ENCODE peak calls at places on chromosomes 1 and 21, in ten cellular contexts. C, H, R, N, G, M, L, P, D and T are unnamed samples.

GRCh38 chr21:34086887-34087306 is 13.5 kb downstream of the MRPS6 start:
- DNase-seq in M (no peak), N (no peak), G (no peak), R (no peak), D (no peak), H (no peak), L (no peak), P (no peak), C (no peak), T (no peak)

GRCh38 chr1:7526867-7527732 is 244.0 kb upstream of the VAMP3 start:
- DNase-seq in D (no peak), G (no peak), P (no peak), H (no peak), L (no peak), C (no peak), N (peak), R (no peak), M (peak), T (no peak)

GRCh38 chr1:55695151-55695550 is 480.0 kb upstream of the USP24 start:
- DNase-seq in H (no peak), R (no peak), G (no peak), L (no peak), C (no peak), M (peak), N (peak), D (no peak), P (no peak), T (no peak)

GRCh38 chr1:25874635-25875153 is 814 bp downstream of the PAQR7 start:
- DNase-seq in G (no peak), C (no peak), P (no peak), L (no peak), D (no peak), R (no peak), N (no peak), H (no peak), M (no peak), T (no peak)

GRCh38 chr1:228429007-228429406 is 12.3 kb upstream of the TRIM17 start:
- DNase-seq in G (no peak), M (no peak), N (no peak), P (no peak), H (no peak), C (no peak), L (no peak), D (no peak), R (no peak), T (no peak)

GRCh38 chr1:110462964-110463363 is 12.0 kb downstream of the PROK1 start:
- DNase-seq in G (no peak), R (no peak), D (no peak), P (no peak), M (no peak), H (no peak), L (no peak), C (no peak), N (no peak), T (no peak)

GRCh38 chr1:33418811-33419210 is 12.1 kb downstream of the PHC2 start:
- DNase-seq in D (no peak), G (no peak), C (no peak), M (no peak), P (no peak), H (no peak), R (no peak), L (no peak), N (no peak), T (no peak)

GRCh38 chr1:184419734-184420161 is 32.9 kb downstream of the C1orf21 start:
- DNase-seq in G (no peak), H (peak), C (no peak), R (peak), M (no peak), L (no peak), D (peak), N (no peak), P (no peak), T (no peak)

GRCh38 chr1:152047607-152047953 is 10.8 kb upstream of the S100A11 start:
- DNase-seq in N (no peak), R (peak), C (no peak), L (peak), D (no peak), P (no peak), G (peak), M (peak), H (no peak), T (peak)

GRCh38 chr1:236858203-236858602 is 63.1 kb downstream of the MTR start:
- DNase-seq in D (no peak), H (no peak), C (no peak), N (no peak), G (no peak), R (no peak), P (no peak), M (no peak), L (no peak), T (no peak)

GRCh38 chr1:100038401-100039306 is 68.9 kb downstream of the SLC35A3 start:
- DNase-seq in M (peak), L (peak), R (peak), G (peak), H (peak), D (peak), P (no peak), C (no peak), N (peak), T (no peak)

GRCh38 chr1:204089044-204089751 is 16.3 kb downstream of the SOX13 start:
- DNase-seq in H (peak), P (no peak), L (no peak), C (no peak), N (peak), R (peak), D (no peak), M (no peak), G (no peak), T (peak)

GRCh38 chr1:37265786-37266667 is 208.4 kb upstream of the ZC3H12A start:
- DNase-seq in N (no peak), M (no peak), R (no peak), G (no peak), P (no peak), H (no peak), L (no peak), C (no peak), D (no peak), T (no peak)

GRCh38 chr1:57206038-57206437 is 217.8 kb downstream of the DAB1 start:
- DNase-seq in P (peak), N (no peak), C (no peak), G (no peak), R (no peak), H (no peak), D (no peak), M (peak), L (no peak), T (no peak)

GRCh38 chr1:205991237-205991636 is 12.0 kb downstream of the RAB7B start:
- DNase-seq in R (no peak), D (no peak), G (no peak), N (peak), P (no peak), C (no peak), L (no peak), H (peak), M (peak), T (no peak)

GRCh38 chr1:226444901-226445300 is 37.0 kb upstream of the PARP1 start:
- DNase-seq in C (no peak), G (no peak), P (no peak), M (no peak), H (no peak), R (no peak), N (no peak), D (no peak), L (peak), T (no peak)

GRCh38 chr1:156942176-156942575 is 21.7 kb downstream of the LRRC71 start:
- DNase-seq in N (no peak), D (no peak), M (no peak), G (no peak), L (no peak), R (no peak), P (no peak), C (no peak), H (no peak), T (no peak)

GRCh38 chr1:198788561-198789064 is 149.8 kb downstream of the PTPRC start:
- DNase-seq in G (no peak), H (peak), R (peak), C (no peak), M (peak), D (no peak), N (peak), L (no peak), P (no peak), T (no peak)

GRCh38 chr1:224509881-224510280 is 75.3 kb upstream of the WDR26 start:
- DNase-seq in C (no peak), L (no peak), M (no peak), G (no peak), D (no peak), H (no peak), R (no peak), N (no peak), P (no peak), T (no peak)

GRCh38 chr1:23384312-23385058 is 14.8 kb upstream of the ZNF436 start:
- DNase-seq in M (peak), P (no peak), G (no peak), L (no peak), N (peak), H (peak), C (no peak), R (peak), D (peak), T (no peak)

GRCh38 chr1:242890211-242890741 is 364.8 kb downstream of the CEP170 start:
- DNase-seq in R (peak), G (no peak), N (peak), H (no peak), M (peak), D (peak), P (peak), C (no peak), L (no peak), T (no peak)

GRCh38 chr1:111802984-111803383 is 47.3 kb downstream of the DDX20 start:
- DNase-seq in L (no peak), M (no peak), C (no peak), H (no peak), N (no peak), G (no peak), D (no peak), R (no peak), P (no peak), T (no peak)

GRCh38 chr1:111801071-111801850 is 45.6 kb downstream of the DDX20 start:
- DNase-seq in N (no peak), D (no peak), C (no peak), G (no peak), L (no peak), M (no peak), H (no peak), R (no peak), P (no peak), T (no peak)

GRCh38 chr1:111804736-111805135 is 49.0 kb downstream of the DDX20 start:
- DNase-seq in M (no peak), N (no peak), H (no peak), C (no peak), L (no peak), R (no peak), D (no peak), P (no peak), G (no peak), T (no peak)

GRCh38 chr1:111802110-111802509 is 46.4 kb downstream of the DDX20 start:
- DNase-seq in C (no peak), L (no peak), R (no peak), D (no peak), H (no peak), G (no peak), P (no peak), N (no peak), M (no peak), T (no peak)

DNA sequence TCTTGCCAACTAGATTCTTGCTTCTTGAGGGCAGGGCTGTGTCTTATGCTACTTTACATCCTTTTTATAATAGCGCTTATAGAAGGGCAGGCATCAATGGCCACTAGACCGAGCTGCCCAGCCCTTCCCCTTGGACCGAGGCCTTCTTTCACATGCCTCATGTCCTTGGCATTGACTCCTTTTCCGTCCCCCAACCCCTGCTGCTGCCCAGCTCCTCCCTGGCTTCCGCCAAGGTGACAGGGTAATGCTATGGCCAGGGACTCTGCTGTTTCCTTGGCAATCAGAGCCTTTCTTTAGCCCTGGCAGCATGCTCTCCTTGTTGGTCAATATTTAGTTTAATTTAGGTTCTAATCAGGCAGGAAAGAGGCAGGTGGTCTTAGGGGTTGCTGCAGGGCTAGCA is 48.2 kb downstream of the DDX20 start:
- DNase-seq in C (no peak), D (no peak), M (no peak), R (no peak), L (no peak), N (no peak), P (no peak), H (no peak), G (no peak), T (no peak)
- H3K4me3 ChIP-seq in C (no peak), D (no peak), M (no peak), R (no peak), L (no peak), N (no peak), P (no peak), H (no peak), G (no peak), T (no peak)

GRCh38 chr21:38367646-38368045 is 110.9 kb downstream of the KCNJ15 start:
- DNase-seq in C (no peak), M (no peak), N (peak), G (no peak), L (no peak), H (peak), P (no peak), D (no peak), R (no peak), T (no peak)
- H3K4me3 ChIP-seq in C (no peak), M (no peak), N (no peak), G (no peak), L (no peak), H (no peak), P (no peak), D (no peak), R (no peak), T (no peak)

DNA sequence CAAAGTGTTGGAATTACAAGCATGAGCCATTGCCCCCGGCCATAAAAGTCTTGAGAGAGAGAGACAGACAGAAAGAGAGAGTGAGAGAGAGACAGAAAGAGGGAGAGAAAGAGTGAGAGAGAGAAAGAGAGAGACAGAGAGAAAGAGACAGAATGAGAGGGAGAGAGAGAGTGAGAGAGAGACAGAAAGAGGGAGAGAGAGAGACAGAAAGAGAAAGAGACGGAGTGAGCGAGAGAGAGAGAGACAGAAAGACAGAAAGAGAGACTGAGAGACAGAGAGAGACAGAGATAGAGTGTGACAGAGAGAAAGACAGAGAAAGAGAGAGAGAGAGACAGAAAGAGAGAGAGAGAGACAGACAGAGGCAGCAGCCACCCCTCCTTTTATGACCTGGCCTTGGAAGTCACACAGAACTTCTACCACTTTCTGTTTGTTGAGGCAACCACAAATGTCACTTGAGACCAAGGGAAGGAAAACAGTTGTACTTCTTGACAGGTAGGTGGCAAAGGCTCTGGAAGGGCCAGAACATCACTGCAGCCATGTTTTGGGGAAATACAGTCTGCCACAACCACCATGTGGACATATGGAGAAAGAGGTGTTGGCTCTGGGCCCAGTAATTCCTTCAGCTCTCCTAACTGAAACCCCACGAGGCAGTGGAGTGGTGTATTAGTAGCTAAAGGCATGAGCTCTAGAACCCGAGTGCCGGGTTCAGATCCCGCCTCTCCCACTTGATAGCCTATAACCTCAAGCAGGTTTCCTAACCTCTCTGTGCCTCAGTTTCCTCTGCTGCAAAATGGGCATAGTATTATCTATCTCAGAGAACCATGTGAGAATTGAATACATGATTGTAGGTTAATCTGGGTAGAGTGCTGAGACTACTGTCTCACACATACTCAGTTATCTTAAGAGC is 50.6 kb downstream of the TNFRSF8 start:
- DNase-seq in D (no peak), H (peak), R (no peak), P (no peak), N (peak), G (no peak), M (peak), L (no peak), C (no peak), T (no peak)
- H3K4me3 ChIP-seq in D (no peak), H (no peak), R (no peak), P (no peak), N (no peak), G (no peak), M (no peak), L (no peak), C (no peak), T (no peak)

DNA sequence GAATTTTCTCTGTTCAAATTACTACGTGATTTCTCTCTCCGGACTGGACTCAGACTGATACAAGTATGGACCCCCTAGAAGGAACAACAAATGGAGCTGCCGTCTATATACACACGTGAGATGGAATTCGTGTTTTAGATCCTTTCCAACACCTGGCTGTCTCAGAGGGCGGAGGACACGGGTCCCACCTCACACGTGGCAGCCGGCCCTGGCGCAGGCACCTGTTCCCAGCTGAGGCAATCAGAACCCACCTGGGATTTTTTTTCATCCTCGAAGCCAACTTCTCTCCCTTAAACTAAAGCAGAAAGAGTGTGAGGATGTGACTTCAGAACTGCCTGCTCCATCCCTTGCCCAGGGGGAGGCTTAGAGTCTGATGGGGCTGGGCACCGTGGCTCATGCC is 34.1 kb upstream of the SCCPDH start:
- DNase-seq in P (no peak), G (no peak), H (no peak), C (no peak), N (no peak), D (no peak), R (no peak), L (no peak), M (no peak), T (no peak)
- H3K4me3 ChIP-seq in P (no peak), G (no peak), H (no peak), C (peak), N (no peak), D (peak), R (no peak), L (peak), M (no peak), T (no peak)

DNA sequence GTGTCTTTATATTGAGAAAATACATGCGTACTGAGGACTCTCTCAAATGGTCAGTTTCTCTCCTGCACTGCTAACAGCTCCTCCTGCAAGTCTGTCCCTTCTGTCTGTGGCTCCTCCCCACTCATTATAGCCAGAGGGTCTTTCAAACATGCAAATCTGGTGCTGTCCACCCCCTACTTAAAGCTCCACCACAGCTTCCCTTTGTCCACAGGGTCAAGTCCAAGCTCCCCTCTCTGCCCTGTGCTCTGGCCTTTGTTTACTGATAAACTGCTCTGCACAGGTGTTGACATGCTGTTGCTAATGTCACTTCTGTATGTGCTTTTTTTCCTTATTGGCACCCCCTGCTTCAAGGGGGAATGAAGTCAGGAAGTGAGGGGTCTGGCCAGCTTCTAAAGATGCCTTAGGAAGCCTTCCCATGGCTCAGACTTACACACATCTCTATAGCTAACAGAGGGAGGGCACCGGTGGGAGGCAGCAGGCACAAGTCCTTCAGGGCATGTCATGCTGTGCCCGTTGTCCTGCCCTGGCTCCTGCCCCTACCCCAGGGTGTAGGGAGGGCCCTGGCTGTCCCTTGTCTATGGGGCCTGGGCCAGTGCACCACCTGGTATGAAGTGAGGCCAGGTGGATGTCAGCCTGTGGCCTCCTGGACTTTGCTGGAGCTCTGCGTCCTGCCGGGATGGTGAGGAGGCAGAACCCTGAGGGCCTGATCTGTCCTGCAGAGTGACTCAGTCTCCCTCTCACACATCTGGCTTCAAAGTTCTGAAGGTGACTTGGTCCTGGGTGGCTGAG is 47.5 kb upstream of the GPR37L1 start:
- DNase-seq in R (no peak), N (no peak), H (no peak), M (no peak), D (no peak), C (no peak), L (no peak), G (no peak), P (no peak), T (no peak)
- H3K4me3 ChIP-seq in R (no peak), N (no peak), H (no peak), M (no peak), D (no peak), C (no peak), L (no peak), G (no peak), P (no peak), T (no peak)

GRCh38 chr21:45975017-45975595 is 6.5 kb upstream of the COL6A1 start:
- DNase-seq in L (peak), D (no peak), R (peak), M (peak), H (peak), N (no peak), G (peak), P (no peak), C (no peak), T (no peak)

GRCh38 chr21:45979141-45979631 is 2.4 kb upstream of the COL6A1 start:
- DNase-seq in P (no peak), L (no peak), M (no peak), G (no peak), C (no peak), H (no peak), D (no peak), R (no peak), N (peak), T (no peak)

GRCh38 chr21:45976666-45977335 is 4.8 kb upstream of the COL6A1 start:
- DNase-seq in C (no peak), G (no peak), H (no peak), P (no peak), L (peak), D (no peak), N (no peak), M (no peak), R (no peak), T (no peak)

GRCh38 chr21:45979651-45980050 is 1.9 kb upstream of the COL6A1 start:
- DNase-seq in H (no peak), R (no peak), M (no peak), G (no peak), D (no peak), P (no peak), L (no peak), N (no peak), C (no peak), T (no peak)

GRCh38 chr21:45977396-45977795 is 4.2 kb upstream of the COL6A1 start:
- DNase-seq in N (no peak), H (no peak), L (peak), P (no peak), M (no peak), G (no peak), R (peak), D (no peak), C (no peak), T (no peak)
- H3K4me3 ChIP-seq in N (no peak), H (no peak), L (no peak), P (no peak), M (no peak), G (no peak), R (no peak), D (no peak), C (peak), T (no peak)

GRCh38 chr1:222897527-222898190 is 82.8 kb downstream of the DISP1 start:
- DNase-seq in L (no peak), N (peak), R (no peak), C (no peak), H (peak), G (no peak), D (no peak), P (no peak), M (peak), T (no peak)
- H3K4me3 ChIP-seq in L (no peak), N (peak), R (no peak), C (peak), H (peak), G (no peak), D (peak), P (no peak), M (peak), T (peak)

GRCh38 chr21:26405735-26406361 is 167.2 kb downstream of the CYYR1 start:
- DNase-seq in G (no peak), R (peak), L (no peak), M (peak), N (peak), H (peak), C (no peak), P (no peak), D (peak), T (no peak)
- H3K4me3 ChIP-seq in G (no peak), R (no peak), L (no peak), M (no peak), N (peak), H (no peak), C (peak), P (no peak), D (no peak), T (no peak)